ENCODE peak calls at places on chromosome 15, in six cellular contexts. A is H54; P is ELR; W is GOT3; O is naive thymus-derived CD8-positive, alpha-beta T cell; B is GM10248. R is an unnamed sample.

GRCh38 chr15:31297880-31298456 is 28.7 kb upstream of the KLF13 start:
- DNase-seq in B (no peak), A (no peak), P (no peak), O (no peak), W (no peak), R (no peak)

GRCh38 chr15:64747578-64747977 is 27.8 kb downstream of the RBPMS2 start:
- DNase-seq in A (no peak), W (no peak), P (no peak), O (no peak), B (no peak), R (no peak)

GRCh38 chr15:80572337-80572736 is 122.8 kb upstream of the ABHD17C start:
- DNase-seq in A (no peak), O (no peak), B (no peak), W (no peak), P (no peak), R (no peak)

GRCh38 chr15:63499611-63500010 is 4.8 kb upstream of the USP3 start:
- DNase-seq in A (no peak), B (no peak), P (no peak), O (no peak), W (no peak), R (no peak)

GRCh38 chr15:89556413-89557262 is 18.6 kb upstream of the TICRR start:
- DNase-seq in P (peak), W (no peak), B (peak), A (no peak), O (peak), R (no peak)

GRCh38 chr15:80785811-80786354 is 6.7 kb downstream of the CEMIP start:
- DNase-seq in P (no peak), B (no peak), W (no peak), A (no peak), O (no peak), R (no peak)

GRCh38 chr15:42159381-42160015 is 3.1 kb upstream of the PLA2G4F start:
- DNase-seq in A (no peak), B (no peak), O (no peak), P (no peak), W (no peak), R (peak)

GRCh38 chr15:28018291-28019044 is 80.6 kb downstream of the OCA2 start:
- DNase-seq in O (no peak), A (no peak), P (no peak), B (no peak), W (no peak), R (no peak)

GRCh38 chr15:62360286-62360685 is 195.2 kb upstream of the C2CD4B start:
- DNase-seq in A (no peak), O (no peak), B (no peak), W (no peak), P (no peak), R (no peak)

GRCh38 chr15:49962044-49962602 is 156.9 kb downstream of the ATP8B4 start:
- DNase-seq in A (no peak), O (no peak), W (no peak), B (no peak), P (no peak), R (no peak)

GRCh38 chr15:39752991-39753390 is 29.6 kb downstream of the FSIP1 start:
- DNase-seq in A (no peak), B (no peak), O (no peak), W (no peak), P (no peak), R (no peak)

GRCh38 chr15:74502301-74502700 is 38.7 kb upstream of the ARID3B start:
- DNase-seq in W (no peak), A (no peak), B (no peak), P (no peak), O (no peak), R (no peak)